ENCODE peak calls at places on chromosomes 6 and 20, in nine cellular contexts. U is pancreas; E is choroid plexus epithelial cell; X is stimulated activated naive CD4-positive, alpha-beta T cell; N is PC-9; G is stimulated activated CD4-positive, alpha-beta T cell treated with anti-CD3 and anti-CD28 coated beads, Interleukin-1b, Interleukin-23, amount 100 ng/mL, for 24 hours; Z is NCI-H510A treated with DMSO at 0.1 percent for 48 hours; W is AG09309; A is NCI-H1417. F is an unnamed sample.

GRCh38 chr20:44832724-44833123 is 22.4 kb upstream of the RIMS4 start:
- DNase-seq in U (no peak), E (peak), X (no peak), N (no peak), G (no peak), Z (no peak), W (no peak), A (peak), F (no peak)

GRCh38 chr6:89555751-89556150 is 82.8 kb downstream of the LYRM2 start:
- DNase-seq in U (no peak), E (no peak), X (no peak), N (no peak), G (no peak), Z (no peak), W (no peak), A (no peak), F (no peak)

GRCh38 chr6:139334791-139335446 is 39.5 kb downstream of the CITED2 start:
- DNase-seq in U (no peak), E (peak), X (no peak), N (no peak), G (no peak), Z (no peak), W (peak), A (no peak), F (no peak)

GRCh38 chr6:47428746-47429664 is 48.6 kb upstream of the CD2AP start:
- DNase-seq in U (no peak), E (no peak), X (no peak), N (no peak), G (no peak), Z (no peak), W (no peak), A (no peak), F (no peak)

GRCh38 chr6:24659547-24659946 is 7.2 kb downstream of the TDP2 start:
- DNase-seq in U (no peak), E (peak), X (no peak), N (no peak), G (no peak), Z (no peak), W (no peak), A (no peak), F (no peak)

GRCh38 chr6:35476004-35476403 is 7.8 kb downstream of the RPL10A start:
- DNase-seq in U (no peak), E (no peak), X (no peak), N (no peak), G (no peak), Z (no peak), W (no peak), A (peak), F (no peak)

GRCh38 chr6:154683756-154684523 is 49.3 kb upstream of the SCAF8 start:
- DNase-seq in U (no peak), E (peak), X (no peak), N (no peak), G (no peak), Z (peak), W (peak), A (no peak), F (no peak)

GRCh38 chr6:151385177-151385576 is 6.2 kb downstream of the ZBTB2 start:
- DNase-seq in U (no peak), E (no peak), X (no peak), N (no peak), G (no peak), Z (no peak), W (no peak), A (peak), F (no peak)

GRCh38 chr6:108518714-108519576 is 41.8 kb upstream of the FOXO3 start:
- DNase-seq in U (no peak), E (peak), X (no peak), N (no peak), G (no peak), Z (no peak), W (no peak), A (no peak), F (no peak)

GRCh38 chr6:157527471-157527907 is 146.5 kb downstream of the ZDHHC14 start:
- DNase-seq in U (no peak), E (peak), X (no peak), N (no peak), G (no peak), Z (no peak), W (no peak), A (no peak), F (no peak)